ENCODE peak calls at places on chromosomes 4 and X, in five cellular contexts. G is cardiac fibroblast; S is NCI-H460; Q is activated CD8-positive, alpha-beta T cell treated with anti-CD3 and anti-CD28 coated beads, Interleukin-2, amount 10 ng/mL, durations not matched to agents 7 days and 5 days; V is AG09309. F is an unnamed sample.

GRCh38 chr4:33073811-33074210 is 2353.6 kb downstream of the PCDH7 start:
- DNase-seq in G (peak; percentile 83), S (no peak), Q (no peak), V (no peak), F (no peak)

GRCh38 chr4:18012807-18013462 is 8.6 kb downstream of the LCORL start:
- DNase-seq in G (no peak), S (no peak), Q (no peak), V (no peak), F (no peak)

GRCh38 chrX:85196319-85196718 is 47.3 kb downstream of the SATL1 start:
- DNase-seq in G (no peak), S (no peak), Q (no peak), V (no peak), F (no peak)

GRCh38 chrX:46758956-46759644 is at the start of gene SLC9A7:
- DNase-seq in G (peak; percentile 64), S (peak; percentile 68), Q (peak; percentile 82), V (no peak), F (peak; percentile 96)

GRCh38 chr4:150078041-150078995 is at the start of gene DCLK2:
- DNase-seq in G (peak; percentile 95), S (peak; percentile 40), Q (no peak), V (peak; percentile 62), F (peak; percentile 94)

GRCh38 chr4:113064244-113064643 is 14.8 kb downstream of the ANK2 start:
- DNase-seq in G (no peak), S (no peak), Q (no peak), V (no peak), F (no peak)

GRCh38 chr4:124432500-124432899 is 280.0 kb downstream of the ANKRD50 start:
- DNase-seq in G (peak; percentile 55), S (no peak), Q (no peak), V (peak; percentile 21), F (no peak)

GRCh38 chr4:158814636-158815035 is 45.8 kb downstream of the FNIP2 start:
- DNase-seq in G (peak; percentile 36), S (no peak), Q (no peak), V (peak; percentile 63), F (no peak)

GRCh38 chrX:63747331-63747730 is 37.7 kb downstream of the ARHGEF9 start:
- DNase-seq in G (peak; percentile 71), S (no peak), Q (no peak), V (peak; percentile 25), F (no peak)

GRCh38 chrX:28189011-28189410 is 207.8 kb upstream of the DCAF8L1 start:
- DNase-seq in G (peak; percentile 50), S (no peak), Q (no peak), V (no peak), F (no peak)

GRCh38 chr4:62670509-62670908 is 1470.4 kb downstream of the ADGRL3 start:
- DNase-seq in G (no peak), S (no peak), Q (no peak), V (no peak), F (no peak)

GRCh38 chr4:146521543-146522097 is at the start of gene SLC10A7:
- DNase-seq in G (peak; percentile 76), S (peak; percentile 52), Q (peak; percentile 79), V (no peak), F (peak; percentile 92)

GRCh38 chr4:148961526-148961925 is 519.3 kb upstream of the NR3C2 start:
- DNase-seq in G (no peak), S (no peak), Q (no peak), V (no peak), F (no peak)

GRCh38 chr4:112436987-112437386 is 79.0 kb downstream of the NEUROG2 start:
- DNase-seq in G (no peak), S (no peak), Q (no peak), V (no peak), F (no peak)

GRCh38 chr4:44701037-44701436 is 22.8 kb downstream of the GUF1 start:
- DNase-seq in G (no peak), S (no peak), Q (no peak), V (no peak), F (no peak)

GRCh38 chrX:115330498-115331138 is 41.1 kb downstream of the LUZP4 start:
- DNase-seq in G (peak; percentile 81), S (peak; percentile 55), Q (peak; percentile 22), V (peak; percentile 46), F (no peak)

GRCh38 chr4:11628093-11628725 is 199.5 kb upstream of the HS3ST1 start:
- DNase-seq in G (no peak), S (no peak), Q (no peak), V (no peak), F (no peak)

GRCh38 chrX:143306991-143307965 is 210.0 kb downstream of the SPANXN3 start:
- DNase-seq in G (no peak), S (no peak), Q (no peak), V (no peak), F (no peak)

GRCh38 chrX:9064694-9065093 is 30.8 kb upstream of the FAM9B start:
- DNase-seq in G (no peak), S (no peak), Q (no peak), V (no peak), F (no peak)

GRCh38 chr4:98712607-98713006 is 54.2 kb upstream of the TSPAN5 start:
- DNase-seq in G (no peak), S (no peak), Q (no peak), V (no peak), F (no peak)

GRCh38 chr4:95255396-95256107 is 293.2 kb downstream of the UNC5C start:
- DNase-seq in G (peak; percentile 78), S (no peak), Q (no peak), V (no peak), F (no peak)

GRCh38 chrX:153692003-153692402 is 4.3 kb downstream of the SLC6A8 start:
- DNase-seq in G (no peak), S (no peak), Q (no peak), V (no peak), F (no peak)

GRCh38 chrX:23764585-23764984 is 18.4 kb upstream of the SAT1 start:
- DNase-seq in G (no peak), S (no peak), Q (no peak), V (no peak), F (no peak)

GRCh38 chrX:52424658-52425057 is 55.8 kb downstream of the XAGE2 start:
- DNase-seq in G (peak; percentile 0), S (no peak), Q (no peak), V (no peak), F (no peak)

GRCh38 chr4:117429061-117429460 is 343.7 kb upstream of the TRAM1L1 start:
- DNase-seq in G (no peak), S (no peak), Q (no peak), V (no peak), F (no peak)

GRCh38 chr4:61085534-61085933 is 114.6 kb upstream of the ADGRL3 start:
- DNase-seq in G (no peak), S (no peak), Q (no peak), V (no peak), F (no peak)

GRCh38 chrX:155718964-155719586 is 106.3 kb upstream of the TMLHE start:
- DNase-seq in G (no peak), S (no peak), Q (no peak), V (no peak), F (no peak)